ENCODE peak calls at places on chromosome 12, in nine cellular contexts. J, N, A, G, Q, B, C, D and U are unnamed samples.

GRCh38 chr12:59322473-59322872 is 273.4 kb upstream of the SLC16A7 start:
- DNase-seq in J (no peak), N (no peak), A (no peak), G (no peak), Q (no peak), B (no peak), C (no peak), D (no peak), U (no peak)

GRCh38 chr12:47742253-47742825 is 16.3 kb downstream of the RAPGEF3 start:
- DNase-seq in J (peak), N (no peak), A (peak), G (no peak), Q (peak), B (peak), C (peak), D (no peak), U (no peak)

GRCh38 chr12:94760786-94761185 is 110.4 kb upstream of the TMCC3 start:
- DNase-seq in J (no peak), N (peak), A (no peak), G (no peak), Q (peak), B (no peak), C (no peak), D (no peak), U (no peak)

GRCh38 chr12:67482751-67483661 is 165.5 kb upstream of the DYRK2 start:
- DNase-seq in J (peak), N (peak), A (no peak), G (peak), Q (peak), B (peak), C (no peak), D (no peak), U (no peak)

GRCh38 chr12:43284441-43284840 is 267.6 kb downstream of the ADAMTS20 start:
- DNase-seq in J (no peak), N (no peak), A (no peak), G (no peak), Q (peak), B (peak), C (no peak), D (no peak), U (no peak)

GRCh38 chr12:123013185-123014095 is 33.0 kb downstream of the ARL6IP4 start:
- DNase-seq in J (peak), N (no peak), A (no peak), G (no peak), Q (no peak), B (no peak), C (no peak), D (no peak), U (no peak)

GRCh38 chr12:100266163-100266801 is 597 bp downstream of the DEPDC4 start:
- DNase-seq in J (no peak), N (no peak), A (no peak), G (no peak), Q (no peak), B (no peak), C (no peak), D (no peak), U (no peak)

GRCh38 chr12:68423175-68423574 is 91.0 kb upstream of the MDM1 start:
- DNase-seq in J (no peak), N (no peak), A (no peak), G (no peak), Q (peak), B (peak), C (no peak), D (no peak), U (no peak)

GRCh38 chr12:6790496-6791150 is 1.3 kb downstream of the CD4 start:
- DNase-seq in J (no peak), N (no peak), A (no peak), G (no peak), Q (no peak), B (no peak), C (no peak), D (no peak), U (no peak)

GRCh38 chr12:41514050-41514449 is 325.9 kb downstream of the PDZRN4 start:
- DNase-seq in J (no peak), N (no peak), A (no peak), G (peak), Q (no peak), B (no peak), C (no peak), D (no peak), U (no peak)

GRCh38 chr12:84627582-84627981 is 285.0 kb downstream of the SLC6A15 start:
- DNase-seq in J (no peak), N (no peak), A (no peak), G (peak), Q (no peak), B (no peak), C (no peak), D (no peak), U (no peak)

GRCh38 chr12:98399532-98399931 is 115.9 kb upstream of the TMPO start:
- DNase-seq in J (no peak), N (peak), A (no peak), G (no peak), Q (peak), B (peak), C (peak), D (no peak), U (no peak)

GRCh38 chr12:98646165-98646764 is 1.2 kb downstream of the APAF1 start:
- DNase-seq in J (no peak), N (peak), A (no peak), G (peak), Q (peak), B (peak), C (no peak), D (no peak), U (no peak)

GRCh38 chr12:57465747-57466505 is 6.3 kb downstream of the GLI1 start:
- DNase-seq in J (peak), N (no peak), A (no peak), G (no peak), Q (no peak), B (no peak), C (no peak), D (no peak), U (no peak)

GRCh38 chr12:89969098-89969497 is 260.5 kb upstream of the ATP2B1 start:
- DNase-seq in J (no peak), N (no peak), A (no peak), G (no peak), Q (no peak), B (no peak), C (no peak), D (no peak), U (no peak)

GRCh38 chr12:85653731-85654455 is 182.3 kb downstream of the RASSF9 start:
- DNase-seq in J (no peak), N (no peak), A (no peak), G (no peak), Q (no peak), B (no peak), C (no peak), D (no peak), U (no peak)
- TF ChIP-seq CTCF in J (no peak), N (no peak), A (no peak), G (no peak), Q (no peak), B (no peak), C (no peak), D (no peak), U (no peak)

GRCh38 chr12:70744133-70744532 is 106.9 kb upstream of the PTPRB start:
- DNase-seq in J (no peak), N (no peak), A (no peak), G (no peak), Q (no peak), B (no peak), C (no peak), D (no peak), U (no peak)

GRCh38 chr12:70747445-70747844 is 110.2 kb upstream of the PTPRB start:
- DNase-seq in J (no peak), N (no peak), A (no peak), G (no peak), Q (no peak), B (no peak), C (no peak), D (no peak), U (no peak)

GRCh38 chr12:70741266-70741665 is 104.0 kb upstream of the PTPRB start:
- DNase-seq in J (no peak), N (no peak), A (no peak), G (no peak), Q (no peak), B (no peak), C (no peak), D (no peak), U (no peak)

GRCh38 chr12:70748809-70749208 is 111.6 kb upstream of the PTPRB start:
- DNase-seq in J (no peak), N (no peak), A (no peak), G (no peak), Q (no peak), B (no peak), C (no peak), D (no peak), U (no peak)

DNA sequence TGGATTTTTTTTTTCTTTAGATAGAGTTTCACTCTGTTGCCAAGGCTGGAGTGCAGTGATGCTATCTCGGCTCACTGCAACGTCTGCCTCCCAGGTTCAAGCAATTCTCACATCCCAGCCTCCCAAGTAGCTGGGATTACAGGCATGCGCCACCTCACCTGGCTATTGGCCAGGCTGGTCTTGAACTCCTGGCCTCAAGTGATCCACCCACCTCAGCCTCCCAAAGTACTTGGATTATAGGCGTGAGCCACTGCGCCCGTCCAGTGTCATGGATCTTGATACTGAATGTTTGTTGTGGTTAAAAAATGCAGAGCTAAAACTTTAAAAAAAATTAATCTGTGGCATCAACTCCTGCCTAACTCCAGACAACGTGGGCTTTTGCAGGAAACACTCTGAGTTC is 107.8 kb upstream of the PTPRB start:
- DNase-seq in J (no peak), N (no peak), A (no peak), G (no peak), Q (no peak), B (no peak), C (no peak), D (no peak), U (no peak)
- TF ChIP-seq CTCF in J (no peak), N (no peak), A (no peak), G (no peak), Q (no peak), B (no peak), C (no peak), D (no peak), U (no peak)

GRCh38 chr12:111677186-111677585 is 8.6 kb downstream of the BRAP start:
- DNase-seq in J (no peak), N (no peak), A (no peak), G (no peak), Q (no peak), B (no peak), C (no peak), D (no peak), U (no peak)

GRCh38 chr12:111672822-111673381 is 12.9 kb downstream of the BRAP start:
- DNase-seq in J (no peak), N (no peak), A (no peak), G (no peak), Q (no peak), B (no peak), C (no peak), D (no peak), U (no peak)

GRCh38 chr12:111673503-111673902 is 12.3 kb downstream of the BRAP start:
- DNase-seq in J (no peak), N (peak), A (no peak), G (peak), Q (peak), B (peak), C (no peak), D (no peak), U (no peak)
- TF ChIP-seq CTCF in J (peak), N (peak), A (peak), G (peak), Q (peak), B (peak), C (peak), D (no peak), U (peak)

DNA sequence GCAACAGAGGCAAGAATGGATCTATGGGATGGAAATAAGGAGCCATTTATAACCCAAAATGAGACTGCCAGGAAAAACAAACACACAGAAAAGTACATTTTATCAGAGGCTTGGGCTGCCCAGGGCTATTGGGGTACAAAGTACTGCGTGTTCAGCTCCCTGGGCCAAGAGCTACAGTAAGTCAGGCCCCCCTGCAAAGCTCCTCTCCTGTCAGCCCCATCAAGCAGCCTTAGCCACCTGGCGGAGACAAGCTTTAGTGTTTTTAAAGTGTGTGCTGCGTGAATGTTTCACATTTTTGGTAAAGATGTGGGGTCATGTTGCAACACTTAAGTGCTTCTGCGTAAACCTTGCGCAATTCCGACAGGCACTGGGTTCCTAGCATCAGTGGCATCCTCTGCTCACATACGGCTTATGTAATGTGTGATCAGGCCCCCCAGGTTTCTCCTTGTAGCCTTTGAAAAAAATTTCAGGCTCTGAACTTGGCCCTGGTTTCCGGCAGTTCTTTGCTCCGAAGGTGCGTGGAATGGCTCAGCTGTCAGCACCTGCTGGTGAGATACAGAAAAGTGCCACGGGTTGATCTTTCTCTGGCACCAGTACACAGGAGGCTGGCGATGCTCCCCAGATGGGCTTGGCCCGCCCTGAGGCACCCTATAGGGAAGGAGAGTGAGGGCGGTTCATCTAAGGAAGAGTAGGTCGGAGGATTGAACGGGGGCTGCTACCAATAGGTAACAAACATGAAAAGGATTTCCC is 198.7 kb upstream of the EEA1 start:
- DNase-seq in J (peak), N (peak), A (peak), G (peak), Q (peak), B (peak), C (no peak), D (no peak), U (no peak)
- TF ChIP-seq CTCF in J (peak), N (peak), A (no peak), G (peak), Q (peak), B (peak), C (no peak), D (peak), U (peak)

GRCh38 chr12:74903522-74903921 is 306.1 kb downstream of the KCNC2 start:
- DNase-seq in J (no peak), N (no peak), A (no peak), G (no peak), Q (no peak), B (no peak), C (no peak), D (no peak), U (no peak)

GRCh38 chr12:74900232-74900631 is 309.4 kb downstream of the KCNC2 start:
- DNase-seq in J (no peak), N (no peak), A (no peak), G (no peak), Q (no peak), B (no peak), C (no peak), D (no peak), U (no peak)

GRCh38 chr12:74910831-74911230 is 298.8 kb downstream of the KCNC2 start:
- DNase-seq in J (no peak), N (no peak), A (no peak), G (no peak), Q (no peak), B (no peak), C (no peak), D (no peak), U (no peak)

DNA sequence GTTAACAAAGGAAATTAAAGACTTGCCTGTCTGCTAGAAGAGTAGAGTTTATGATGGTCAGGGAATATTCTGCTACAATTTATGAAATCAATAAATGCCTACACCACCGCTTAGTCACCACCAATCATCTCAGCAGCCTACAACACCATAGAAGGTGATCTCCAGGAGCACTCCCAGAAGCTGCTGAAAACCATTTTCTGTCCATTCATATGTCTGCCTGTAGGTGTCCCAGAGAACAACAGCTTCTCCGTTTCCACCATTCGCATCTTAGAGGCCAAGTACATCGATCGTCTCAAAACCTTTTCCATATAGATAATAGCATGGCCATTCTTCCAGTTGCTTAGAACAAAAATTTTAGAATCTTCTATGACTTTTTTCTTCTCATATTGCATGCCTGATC is 303.4 kb downstream of the KCNC2 start:
- DNase-seq in J (no peak), N (no peak), A (no peak), G (no peak), Q (no peak), B (no peak), C (no peak), D (no peak), U (no peak)
- TF ChIP-seq CTCF in J (no peak), N (no peak), A (no peak), G (no peak), Q (no peak), B (peak), C (no peak), D (no peak), U (no peak)